ENCODE peak calls at places on chromosomes 12 and 14, in nine cellular contexts. One of them, this sample, is unnamed.

GRCh38 chr14:38716871-38717270 is 386.2 kb downstream of the SEC23A start:
- DNase-seq in OCI-LY7: peak
- DNase-seq in HCT116: no peak
- DNase-seq in GM23248: no peak
- DNase-seq in MM.1S: no peak
- DNase-seq in PC-3: peak
- DNase-seq in SK-N-SH: peak
- DNase-seq in hepatocyte: no peak
- DNase-seq in GM23338: no peak
- DNase-seq in this sample: no peak

GRCh38 chr12:76762556-76762955 is 1.4 kb upstream of the ZDHHC17 start:
- DNase-seq in PC-3: no peak
- DNase-seq in MM.1S: no peak
- DNase-seq in hepatocyte: peak
- DNase-seq in OCI-LY7: no peak
- DNase-seq in SK-N-SH: no peak
- DNase-seq in GM23248: peak
- DNase-seq in HCT116: no peak
- DNase-seq in GM23338: peak
- DNase-seq in this sample: peak

GRCh38 chr12:116982721-116983502 is 72.2 kb downstream of the FBXW8 start:
- DNase-seq in MM.1S: no peak
- DNase-seq in HCT116: no peak
- DNase-seq in SK-N-SH: no peak
- DNase-seq in GM23338: no peak
- DNase-seq in PC-3: no peak
- DNase-seq in OCI-LY7: no peak
- DNase-seq in GM23248: peak
- DNase-seq in hepatocyte: no peak
- DNase-seq in this sample: no peak

GRCh38 chr12:107092669-107093546 is 441 bp downstream of the CRY1 start:
- DNase-seq in GM23338: peak
- DNase-seq in HCT116: no peak
- DNase-seq in GM23248: peak
- DNase-seq in hepatocyte: peak
- DNase-seq in SK-N-SH: peak
- DNase-seq in PC-3: peak
- DNase-seq in MM.1S: peak
- DNase-seq in OCI-LY7: no peak
- DNase-seq in this sample: peak

GRCh38 chr14:88683119-88683518 is 109.6 kb downstream of the EML5 start:
- DNase-seq in SK-N-SH: peak
- DNase-seq in GM23338: no peak
- DNase-seq in PC-3: no peak
- DNase-seq in hepatocyte: no peak
- DNase-seq in HCT116: no peak
- DNase-seq in GM23248: no peak
- DNase-seq in OCI-LY7: no peak
- DNase-seq in MM.1S: no peak
- DNase-seq in this sample: no peak

GRCh38 chr12:132998742-132999141 is 12.6 kb downstream of the ZNF26 start:
- DNase-seq in MM.1S: no peak
- DNase-seq in HCT116: no peak
- DNase-seq in PC-3: no peak
- DNase-seq in hepatocyte: no peak
- DNase-seq in OCI-LY7: peak
- DNase-seq in GM23338: peak
- DNase-seq in GM23248: no peak
- DNase-seq in SK-N-SH: no peak
- DNase-seq in this sample: no peak

GRCh38 chr12:25775968-25776367 is 182.5 kb upstream of the RASSF8 start:
- DNase-seq in GM23338: no peak
- DNase-seq in GM23248: peak
- DNase-seq in MM.1S: no peak
- DNase-seq in hepatocyte: peak
- DNase-seq in SK-N-SH: peak
- DNase-seq in OCI-LY7: no peak
- DNase-seq in PC-3: peak
- DNase-seq in HCT116: no peak
- DNase-seq in this sample: no peak

GRCh38 chr12:52395761-52396434 is 10.2 kb downstream of the KRT82 start:
- DNase-seq in HCT116: peak
- DNase-seq in SK-N-SH: no peak
- DNase-seq in PC-3: peak
- DNase-seq in GM23248: peak
- DNase-seq in GM23338: peak
- DNase-seq in hepatocyte: peak
- DNase-seq in MM.1S: peak
- DNase-seq in OCI-LY7: peak
- DNase-seq in this sample: peak

GRCh38 chr12:106213721-106214121 is 34.1 kb downstream of the CKAP4 start:
- DNase-seq in HCT116: no peak
- DNase-seq in GM23338: no peak
- DNase-seq in SK-N-SH: no peak
- DNase-seq in MM.1S: no peak
- DNase-seq in GM23248: peak
- DNase-seq in OCI-LY7: no peak
- DNase-seq in hepatocyte: no peak
- DNase-seq in PC-3: no peak
- DNase-seq in this sample: no peak

GRCh38 chr14:67650161-67650560 is 24.3 kb downstream of the VTI1B start:
- DNase-seq in GM23338: no peak
- DNase-seq in OCI-LY7: no peak
- DNase-seq in SK-N-SH: no peak
- DNase-seq in HCT116: no peak
- DNase-seq in GM23248: peak
- DNase-seq in MM.1S: no peak
- DNase-seq in PC-3: no peak
- DNase-seq in hepatocyte: no peak
- DNase-seq in this sample: no peak

GRCh38 chr12:110670161-110670701 is 18.7 kb downstream of the HVCN1 start:
- DNase-seq in HCT116: no peak
- DNase-seq in MM.1S: peak
- DNase-seq in GM23248: no peak
- DNase-seq in SK-N-SH: no peak
- DNase-seq in hepatocyte: no peak
- DNase-seq in PC-3: no peak
- DNase-seq in OCI-LY7: peak
- DNase-seq in GM23338: no peak
- DNase-seq in this sample: no peak

GRCh38 chr14:100072783-100073346 is 7.6 kb downstream of the EVL start:
- DNase-seq in HCT116: peak
- DNase-seq in OCI-LY7: peak
- DNase-seq in MM.1S: peak
- DNase-seq in SK-N-SH: no peak
- DNase-seq in hepatocyte: no peak
- DNase-seq in PC-3: peak
- DNase-seq in GM23248: no peak
- DNase-seq in GM23338: peak
- DNase-seq in this sample: no peak

GRCh38 chr14:103527408-103528157 is 1.4 kb upstream of the TRMT61A start:
- DNase-seq in GM23248: peak
- DNase-seq in GM23338: no peak
- DNase-seq in MM.1S: no peak
- DNase-seq in OCI-LY7: peak
- DNase-seq in SK-N-SH: no peak
- DNase-seq in PC-3: no peak
- DNase-seq in hepatocyte: no peak
- DNase-seq in HCT116: no peak
- DNase-seq in this sample: no peak

GRCh38 chr12:6701078-6701768 is 608 bp upstream of the PIANP start:
- DNase-seq in hepatocyte: no peak
- DNase-seq in HCT116: no peak
- DNase-seq in GM23338: peak
- DNase-seq in SK-N-SH: no peak
- DNase-seq in PC-3: no peak
- DNase-seq in OCI-LY7: no peak
- DNase-seq in MM.1S: no peak
- DNase-seq in GM23248: no peak
- DNase-seq in this sample: no peak

GRCh38 chr14:25050494-25051170 is 685 bp upstream of the STXBP6 start:
- DNase-seq in hepatocyte: peak
- DNase-seq in OCI-LY7: no peak
- DNase-seq in MM.1S: no peak
- DNase-seq in SK-N-SH: no peak
- DNase-seq in HCT116: no peak
- DNase-seq in GM23338: peak
- DNase-seq in PC-3: peak
- DNase-seq in GM23248: peak
- DNase-seq in this sample: peak

GRCh38 chr12:21894792-21895392 is 46.3 kb downstream of the ABCC9 start:
- DNase-seq in hepatocyte: no peak
- DNase-seq in OCI-LY7: no peak
- DNase-seq in HCT116: no peak
- DNase-seq in PC-3: no peak
- DNase-seq in SK-N-SH: no peak
- DNase-seq in MM.1S: no peak
- DNase-seq in GM23248: peak
- DNase-seq in GM23338: no peak
- DNase-seq in this sample: no peak

GRCh38 chr12:29152223-29152868 is 3.3 kb downstream of the FAR2 start:
- DNase-seq in OCI-LY7: peak
- DNase-seq in MM.1S: peak
- DNase-seq in HCT116: no peak
- DNase-seq in GM23248: no peak
- DNase-seq in hepatocyte: no peak
- DNase-seq in GM23338: no peak
- DNase-seq in PC-3: no peak
- DNase-seq in SK-N-SH: no peak
- DNase-seq in this sample: no peak

GRCh38 chr12:58081488-58081887 is 140.1 kb downstream of the ATP23 start:
- DNase-seq in GM23338: no peak
- DNase-seq in PC-3: peak
- DNase-seq in SK-N-SH: no peak
- DNase-seq in hepatocyte: no peak
- DNase-seq in MM.1S: no peak
- DNase-seq in HCT116: no peak
- DNase-seq in GM23248: no peak
- DNase-seq in OCI-LY7: no peak
- DNase-seq in this sample: no peak

GRCh38 chr12:53252349-53252916 is 15.7 kb upstream of the ESPL1 start:
- DNase-seq in SK-N-SH: no peak
- DNase-seq in MM.1S: no peak
- DNase-seq in hepatocyte: peak
- DNase-seq in GM23338: no peak
- DNase-seq in OCI-LY7: no peak
- DNase-seq in PC-3: peak
- DNase-seq in HCT116: no peak
- DNase-seq in GM23248: peak
- DNase-seq in this sample: no peak

DNA sequence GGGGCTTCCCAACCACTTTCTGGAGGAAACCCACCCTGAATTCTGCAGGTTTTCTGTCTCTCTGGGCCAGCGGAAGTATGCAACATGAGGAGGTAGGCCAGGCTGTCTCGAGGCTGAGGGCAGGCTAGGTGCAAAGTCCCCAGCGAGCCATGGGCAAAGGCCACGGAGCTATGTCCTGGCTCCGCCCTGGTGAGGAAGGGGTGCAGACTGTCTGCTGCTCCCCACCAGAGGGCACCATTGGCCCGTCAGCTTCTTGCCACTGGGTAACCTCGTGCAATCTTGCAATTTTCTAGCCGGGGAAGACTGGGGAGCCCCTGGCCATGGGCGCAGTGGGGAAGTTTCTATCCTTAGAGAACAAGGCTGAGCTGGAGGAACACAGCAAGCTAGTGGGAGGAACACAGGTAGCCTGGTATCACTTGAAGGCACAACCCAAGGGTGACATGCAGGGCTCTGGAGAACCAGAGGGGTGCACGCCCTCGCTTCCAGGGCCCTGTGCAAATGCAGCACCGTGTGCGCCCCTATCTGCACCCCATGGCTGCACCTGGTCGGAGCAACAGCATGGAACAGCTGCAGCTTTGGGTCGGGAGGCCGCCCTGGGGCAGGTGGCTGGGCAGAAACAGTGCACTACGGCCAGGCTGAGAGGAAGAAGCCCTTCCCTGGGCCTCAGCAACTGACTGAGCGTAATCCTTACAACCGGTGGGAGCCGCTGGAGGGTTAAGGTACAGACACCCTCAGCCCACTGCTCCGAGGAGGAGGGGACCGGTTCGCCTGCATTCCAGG is 27.6 kb upstream of the RPLP0 start:
- DNase-seq in MM.1S: peak
- DNase-seq in HCT116: no peak
- DNase-seq in GM23248: peak
- DNase-seq in SK-N-SH: peak
- DNase-seq in OCI-LY7: peak
- DNase-seq in hepatocyte: peak
- DNase-seq in PC-3: peak
- DNase-seq in GM23338: peak
- DNase-seq in this sample: peak
- H2AFZ ChIP-seq in MM.1S: peak
- H2AFZ ChIP-seq in HCT116: no peak
- H2AFZ ChIP-seq in GM23248: no peak
- H2AFZ ChIP-seq in SK-N-SH: no peak
- H2AFZ ChIP-seq in OCI-LY7: peak
- H2AFZ ChIP-seq in hepatocyte: no peak
- H2AFZ ChIP-seq in PC-3: no peak
- H2AFZ ChIP-seq in GM23338: no peak
- H2AFZ ChIP-seq in this sample: no peak

DNA sequence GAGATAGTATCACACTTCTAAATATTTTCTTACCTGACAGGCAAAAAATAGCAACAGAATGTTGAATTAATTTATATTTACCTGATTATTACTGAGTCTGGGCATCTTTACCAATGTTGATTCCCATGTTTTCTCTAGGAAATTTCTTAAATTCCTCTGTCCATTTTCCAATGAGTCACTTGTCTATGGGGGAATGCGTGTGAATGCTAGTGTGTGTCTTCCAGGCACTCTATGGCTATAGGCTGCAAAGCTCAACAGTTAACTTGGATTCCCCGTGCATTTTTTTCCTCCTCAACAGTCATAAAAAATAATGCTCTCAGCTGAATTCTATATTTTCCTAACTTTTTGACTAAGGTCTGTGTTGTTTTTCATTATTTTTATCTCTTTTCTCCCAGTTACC is 1385.8 kb upstream of the FLRT2 start:
- DNase-seq in OCI-LY7: no peak
- DNase-seq in SK-N-SH: no peak
- DNase-seq in PC-3: no peak
- DNase-seq in GM23248: no peak
- DNase-seq in MM.1S: no peak
- DNase-seq in HCT116: no peak
- DNase-seq in GM23338: no peak
- DNase-seq in hepatocyte: no peak
- DNase-seq in this sample: no peak
- TF ChIP-seq EZH2phosphoT487 in OCI-LY7: no peak
- TF ChIP-seq EZH2phosphoT487 in SK-N-SH: no peak
- TF ChIP-seq EZH2phosphoT487 in PC-3: no peak
- TF ChIP-seq EZH2phosphoT487 in GM23248: no peak
- TF ChIP-seq EZH2phosphoT487 in MM.1S: no peak
- TF ChIP-seq EZH2phosphoT487 in HCT116: no peak
- TF ChIP-seq EZH2phosphoT487 in GM23338: no peak
- TF ChIP-seq EZH2phosphoT487 in hepatocyte: no peak
- TF ChIP-seq EZH2phosphoT487 in this sample: no peak

GRCh38 chr12:64752833-64753238 is 6.4 kb downstream of the GNS start:
- DNase-seq in GM23338: no peak
- DNase-seq in HCT116: no peak
- DNase-seq in GM23248: no peak
- DNase-seq in PC-3: peak
- DNase-seq in hepatocyte: no peak
- DNase-seq in SK-N-SH: no peak
- DNase-seq in MM.1S: no peak
- DNase-seq in OCI-LY7: no peak
- DNase-seq in this sample: no peak
- H3K4me2 ChIP-seq in GM23338: no peak
- H3K4me2 ChIP-seq in HCT116: no peak
- H3K4me2 ChIP-seq in GM23248: no peak
- H3K4me2 ChIP-seq in PC-3: peak
- H3K4me2 ChIP-seq in hepatocyte: no peak
- H3K4me2 ChIP-seq in SK-N-SH: peak
- H3K4me2 ChIP-seq in MM.1S: no peak
- H3K4me2 ChIP-seq in OCI-LY7: no peak
- H3K4me2 ChIP-seq in this sample: no peak

GRCh38 chr14:73797540-73797925 is 54.1 kb upstream of the PTGR2 start:
- DNase-seq in SK-N-SH: no peak
- DNase-seq in hepatocyte: no peak
- DNase-seq in GM23248: no peak
- DNase-seq in HCT116: no peak
- DNase-seq in OCI-LY7: no peak
- DNase-seq in PC-3: no peak
- DNase-seq in GM23338: no peak
- DNase-seq in MM.1S: no peak
- DNase-seq in this sample: no peak
- H2AFZ ChIP-seq in SK-N-SH: no peak
- H2AFZ ChIP-seq in hepatocyte: peak
- H2AFZ ChIP-seq in GM23248: no peak
- H2AFZ ChIP-seq in HCT116: peak
- H2AFZ ChIP-seq in OCI-LY7: peak
- H2AFZ ChIP-seq in PC-3: peak
- H2AFZ ChIP-seq in GM23338: no peak
- H2AFZ ChIP-seq in MM.1S: no peak
- H2AFZ ChIP-seq in this sample: no peak